ENCODE peak calls at places on chromosomes 13 and 19, in six cellular contexts. G, P, M, A, W and E are unnamed samples.

GRCh38 chr19:14505488-14506239 is 9.7 kb upstream of the GIPC1 start:
- DNase-seq in G (no peak), P (peak; percentile 69), M (peak; percentile 82), A (no peak), W (peak; percentile 64), E (no peak)

GRCh38 chr19:16259385-16260159 is 61.9 kb downstream of the AP1M1 start:
- DNase-seq in G (no peak), P (no peak), M (peak; percentile 85), A (no peak), W (no peak), E (no peak)

GRCh38 chr13:91153372-91153771 is 194.1 kb upstream of the MIR17HG start:
- DNase-seq in G (no peak), P (no peak), M (no peak), A (no peak), W (peak; percentile 53), E (no peak)

GRCh38 chr19:53870485-53870844 is 2.8 kb downstream of the MYADM start:
- DNase-seq in G (no peak), P (peak; percentile 60), M (peak; percentile 37), A (no peak), W (no peak), E (no peak)

GRCh38 chr13:112489199-112489598 is 98.8 kb downstream of the TUBGCP3 start:
- DNase-seq in G (no peak), P (no peak), M (no peak), A (no peak), W (no peak), E (no peak)

GRCh38 chr13:102589291-102589822 is 7.4 kb upstream of the TPP2 start:
- DNase-seq in G (no peak), P (no peak), M (no peak), A (no peak), W (no peak), E (no peak)

GRCh38 chr19:45470147-45471081 is 2.6 kb downstream of the FOSB start:
- DNase-seq in G (no peak), P (no peak), M (peak; percentile 39), A (no peak), W (peak; percentile 62), E (no peak)

GRCh38 chr19:51824603-51825002 is 29.6 kb downstream of the FPR3 start:
- DNase-seq in G (no peak), P (no peak), M (peak; percentile 3), A (no peak), W (no peak), E (no peak)

GRCh38 chr19:45539460-45539859 is 32.2 kb downstream of the VASP start:
- DNase-seq in G (no peak), P (no peak), M (no peak), A (no peak), W (no peak), E (no peak)

GRCh38 chr19:48629599-48630288 is 7.4 kb downstream of the DBP start:
- DNase-seq in G (no peak), P (peak; percentile 89), M (no peak), A (no peak), W (no peak), E (peak; percentile 81)

GRCh38 chr19:23183251-23183650 is 66.4 kb downstream of the ZNF730 start:
- DNase-seq in G (no peak), P (no peak), M (no peak), A (no peak), W (no peak), E (no peak)

GRCh38 chr13:113452942-113453901 is at the start of gene ADPRHL1:
- DNase-seq in G (no peak), P (no peak), M (no peak), A (no peak), W (no peak), E (peak; percentile 96)

GRCh38 chr13:110637275-110637674 is 21.9 kb downstream of the NAXD start:
- DNase-seq in G (no peak), P (no peak), M (no peak), A (no peak), W (no peak), E (no peak)

GRCh38 chr19:29676586-29676985 is 11.3 kb downstream of the PLEKHF1 start:
- DNase-seq in G (no peak), P (peak; percentile 70), M (no peak), A (peak; percentile 32), W (no peak), E (peak; percentile 90)

GRCh38 chr19:20422616-20423205 is 142.9 kb downstream of the ZNF737 start:
- DNase-seq in G (peak; percentile 2), P (no peak), M (no peak), A (no peak), W (no peak), E (no peak)

GRCh38 chr19:45075215-45076028 is 856 bp downstream of the ZNF296 start:
- DNase-seq in G (peak; percentile 62), P (peak; percentile 88), M (peak; percentile 92), A (no peak), W (peak; percentile 26), E (peak; percentile 60)

GRCh38 chr19:41570639-41571112 is 5.3 kb upstream of the CEACAM21 start:
- DNase-seq in G (peak; percentile 21), P (peak; percentile 86), M (peak; percentile 76), A (peak; percentile 75), W (peak; percentile 53), E (peak; percentile 9)

GRCh38 chr13:59970847-59971246 is 192.9 kb downstream of the DIAPH3 start:
- DNase-seq in G (no peak), P (no peak), M (no peak), A (no peak), W (no peak), E (no peak)

GRCh38 chr13:80105350-80105749 is 235.6 kb downstream of the SPRY2 start:
- DNase-seq in G (no peak), P (no peak), M (no peak), A (no peak), W (no peak), E (no peak)

GRCh38 chr13:109500146-109500773 is 286.1 kb downstream of the IRS2 start:
- DNase-seq in G (no peak), P (no peak), M (no peak), A (peak; percentile 55), W (no peak), E (no peak)

GRCh38 chr13:36718146-36718545 is 44.3 kb downstream of the SERTM1 start:
- DNase-seq in G (no peak), P (no peak), M (no peak), A (no peak), W (peak; percentile 86), E (no peak)

GRCh38 chr19:50416815-50417137 is 2.0 kb upstream of the SPIB start:
- DNase-seq in G (no peak), P (no peak), M (no peak), A (no peak), W (no peak), E (no peak)

GRCh38 chr19:13492128-13492527 is 14.2 kb downstream of the CACNA1A start:
- DNase-seq in G (no peak), P (no peak), M (no peak), A (no peak), W (peak; percentile 32), E (no peak)